ENCODE peak calls at places on chromosomes 4 and X, in five cellular contexts. One of them, this sample, is unnamed. For H3K4me1, the result is how much of the 10 kb centered on the place peaks cover.

GRCh38 chr4:24793219-24794005 is 2.0 kb upstream of the SOD3 start:
- DNase-seq in Panc1: no peak
- DNase-seq in Peyer's patch: no peak
- DNase-seq in uterus: no peak
- DNase-seq in fibroblast of lung: peak
- DNase-seq in this sample: no peak

GRCh38 chr4:148288448-148288847 is 153.8 kb downstream of the NR3C2 start:
- DNase-seq in Panc1: no peak
- DNase-seq in Peyer's patch: no peak
- DNase-seq in uterus: no peak
- DNase-seq in fibroblast of lung: no peak
- DNase-seq in this sample: no peak

GRCh38 chrX:110853610-110854009 is 58.0 kb upstream of the CHRDL1 start:
- DNase-seq in Panc1: no peak
- DNase-seq in Peyer's patch: no peak
- DNase-seq in uterus: no peak
- DNase-seq in fibroblast of lung: peak
- DNase-seq in this sample: peak

GRCh38 chr4:30817489-30817888 is 97.3 kb downstream of the PCDH7 start:
- DNase-seq in Panc1: no peak
- DNase-seq in Peyer's patch: no peak
- DNase-seq in uterus: no peak
- DNase-seq in fibroblast of lung: no peak
- DNase-seq in this sample: no peak

GRCh38 chr4:126271266-126271665 is 956.5 kb downstream of the FAT4 start:
- DNase-seq in Panc1: no peak
- DNase-seq in Peyer's patch: no peak
- DNase-seq in uterus: no peak
- DNase-seq in fibroblast of lung: peak
- DNase-seq in this sample: no peak

GRCh38 chr4:158841540-158841939 is 72.7 kb downstream of the FNIP2 start:
- DNase-seq in Panc1: no peak
- DNase-seq in Peyer's patch: no peak
- DNase-seq in uterus: no peak
- DNase-seq in fibroblast of lung: no peak
- DNase-seq in this sample: no peak

GRCh38 chr4:40924096-40924792 is 174.5 kb downstream of the NSUN7 start:
- DNase-seq in Panc1: peak
- DNase-seq in Peyer's patch: peak
- DNase-seq in uterus: peak
- DNase-seq in fibroblast of lung: peak
- DNase-seq in this sample: no peak

GRCh38 chrX:130097507-130098201 is 12.6 kb downstream of the ELF4 start:
- DNase-seq in Panc1: no peak
- DNase-seq in Peyer's patch: no peak
- DNase-seq in uterus: no peak
- DNase-seq in fibroblast of lung: no peak
- DNase-seq in this sample: no peak

GRCh38 chr4:138510053-138510452 is 267.9 kb upstream of the SLC7A11 start:
- DNase-seq in Panc1: no peak
- DNase-seq in Peyer's patch: no peak
- DNase-seq in uterus: no peak
- DNase-seq in fibroblast of lung: peak
- DNase-seq in this sample: no peak

GRCh38 chr4:53186714-53187358 is 179.0 kb downstream of the SCFD2 start:
- DNase-seq in Panc1: no peak
- DNase-seq in Peyer's patch: no peak
- DNase-seq in uterus: no peak
- DNase-seq in fibroblast of lung: peak
- DNase-seq in this sample: no peak

GRCh38 chrX:47170861-47171692 is 22.6 kb upstream of the UBA1 start:
- DNase-seq in Panc1: no peak
- DNase-seq in Peyer's patch: no peak
- DNase-seq in uterus: peak
- DNase-seq in fibroblast of lung: no peak
- DNase-seq in this sample: no peak

GRCh38 chr4:70931359-70931758 is 29.2 kb downstream of the MOB1B start:
- DNase-seq in Panc1: no peak
- DNase-seq in Peyer's patch: no peak
- DNase-seq in uterus: no peak
- DNase-seq in fibroblast of lung: no peak
- DNase-seq in this sample: no peak

GRCh38 chr4:7244766-7245320 is 52.5 kb downstream of the SORCS2 start:
- DNase-seq in Panc1: no peak
- DNase-seq in Peyer's patch: no peak
- DNase-seq in uterus: no peak
- DNase-seq in fibroblast of lung: no peak
- DNase-seq in this sample: no peak

GRCh38 chr4:37490391-37491347 is 195.5 kb downstream of the RELL1 start:
- DNase-seq in Panc1: no peak
- DNase-seq in Peyer's patch: no peak
- DNase-seq in uterus: no peak
- DNase-seq in fibroblast of lung: no peak
- DNase-seq in this sample: no peak

GRCh38 chr4:26163425-26164362 is 157.1 kb upstream of the RBPJ start:
- DNase-seq in Panc1: no peak
- DNase-seq in Peyer's patch: no peak
- DNase-seq in uterus: no peak
- DNase-seq in fibroblast of lung: no peak
- DNase-seq in this sample: no peak

GRCh38 chr4:148716361-148717063 is 274.3 kb upstream of the NR3C2 start:
- DNase-seq in Panc1: no peak
- DNase-seq in Peyer's patch: no peak
- DNase-seq in uterus: no peak
- DNase-seq in fibroblast of lung: no peak
- DNase-seq in this sample: no peak

GRCh38 chrX:75746891-75747639 is 38.0 kb downstream of the MAGEE2 start:
- DNase-seq in Panc1: no peak
- DNase-seq in Peyer's patch: peak
- DNase-seq in uterus: peak
- DNase-seq in fibroblast of lung: peak
- DNase-seq in this sample: no peak

GRCh38 chr4:143410015-143410414 is 73.3 kb downstream of the GAB1 start:
- DNase-seq in Panc1: no peak
- DNase-seq in Peyer's patch: no peak
- DNase-seq in uterus: no peak
- DNase-seq in fibroblast of lung: no peak
- DNase-seq in this sample: no peak
- H3K4me1 ChIP-seq in Panc1: under half
- H3K4me1 ChIP-seq in Peyer's patch: under half
- H3K4me1 ChIP-seq in uterus: under half
- H3K4me1 ChIP-seq in fibroblast of lung: under half
- H3K4me1 ChIP-seq in this sample: under half

GRCh38 chr4:91118597-91118996 is 991.4 kb downstream of the CCSER1 start:
- DNase-seq in Panc1: no peak
- DNase-seq in Peyer's patch: no peak
- DNase-seq in uterus: no peak
- DNase-seq in fibroblast of lung: no peak
- DNase-seq in this sample: no peak

GRCh38 chr4:91111556-91111955 is 984.4 kb downstream of the CCSER1 start:
- DNase-seq in Panc1: no peak
- DNase-seq in Peyer's patch: no peak
- DNase-seq in uterus: no peak
- DNase-seq in fibroblast of lung: no peak
- DNase-seq in this sample: no peak

GRCh38 chr4:91116861-91117260 is 989.7 kb downstream of the CCSER1 start:
- DNase-seq in Panc1: no peak
- DNase-seq in Peyer's patch: no peak
- DNase-seq in uterus: no peak
- DNase-seq in fibroblast of lung: peak
- DNase-seq in this sample: no peak

GRCh38 chr4:91113130-91113706 is 986.0 kb downstream of the CCSER1 start:
- DNase-seq in Panc1: peak
- DNase-seq in Peyer's patch: no peak
- DNase-seq in uterus: no peak
- DNase-seq in fibroblast of lung: peak
- DNase-seq in this sample: no peak

DNA sequence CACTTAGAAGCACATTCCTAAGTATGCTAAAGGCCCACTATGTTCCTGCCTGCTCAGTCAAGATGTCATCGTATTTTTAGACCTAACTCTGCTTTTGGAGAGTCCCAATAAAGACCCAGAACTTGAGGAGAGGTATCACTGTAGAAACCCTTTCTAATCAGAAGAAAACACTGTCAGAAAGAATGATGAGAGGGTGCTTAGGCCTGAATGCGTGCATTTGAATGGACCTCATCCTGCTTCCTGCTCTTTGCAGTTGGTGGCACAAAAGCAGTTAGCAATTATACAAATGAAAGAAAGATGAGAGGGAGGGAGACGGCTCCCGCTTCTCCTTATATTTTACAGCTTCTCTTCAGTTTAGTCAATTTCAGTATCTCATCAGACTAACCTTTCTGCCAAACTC is 987.2 kb downstream of the CCSER1 start:
- DNase-seq in Panc1: no peak
- DNase-seq in Peyer's patch: no peak
- DNase-seq in uterus: no peak
- DNase-seq in fibroblast of lung: no peak
- DNase-seq in this sample: no peak
- H3K27ac ChIP-seq in Panc1: no peak
- H3K27ac ChIP-seq in Peyer's patch: no peak
- H3K27ac ChIP-seq in uterus: no peak
- H3K27ac ChIP-seq in fibroblast of lung: no peak
- H3K27ac ChIP-seq in this sample: no peak

GRCh38 chrX:41003501-41004286 is 81.6 kb upstream of the USP9X start:
- DNase-seq in Panc1: no peak
- DNase-seq in Peyer's patch: no peak
- DNase-seq in uterus: no peak
- DNase-seq in fibroblast of lung: no peak
- DNase-seq in this sample: no peak

GRCh38 chrX:41001327-41001726 is 83.9 kb upstream of the USP9X start:
- DNase-seq in Panc1: no peak
- DNase-seq in Peyer's patch: no peak
- DNase-seq in uterus: no peak
- DNase-seq in fibroblast of lung: no peak
- DNase-seq in this sample: no peak

GRCh38 chrX:41002021-41002420 is 83.2 kb upstream of the USP9X start:
- DNase-seq in Panc1: no peak
- DNase-seq in Peyer's patch: no peak
- DNase-seq in uterus: no peak
- DNase-seq in fibroblast of lung: no peak
- DNase-seq in this sample: no peak

GRCh38 chrX:41009816-41010187 is 75.4 kb upstream of the USP9X start:
- DNase-seq in Panc1: no peak
- DNase-seq in Peyer's patch: no peak
- DNase-seq in uterus: no peak
- DNase-seq in fibroblast of lung: no peak
- DNase-seq in this sample: no peak

DNA sequence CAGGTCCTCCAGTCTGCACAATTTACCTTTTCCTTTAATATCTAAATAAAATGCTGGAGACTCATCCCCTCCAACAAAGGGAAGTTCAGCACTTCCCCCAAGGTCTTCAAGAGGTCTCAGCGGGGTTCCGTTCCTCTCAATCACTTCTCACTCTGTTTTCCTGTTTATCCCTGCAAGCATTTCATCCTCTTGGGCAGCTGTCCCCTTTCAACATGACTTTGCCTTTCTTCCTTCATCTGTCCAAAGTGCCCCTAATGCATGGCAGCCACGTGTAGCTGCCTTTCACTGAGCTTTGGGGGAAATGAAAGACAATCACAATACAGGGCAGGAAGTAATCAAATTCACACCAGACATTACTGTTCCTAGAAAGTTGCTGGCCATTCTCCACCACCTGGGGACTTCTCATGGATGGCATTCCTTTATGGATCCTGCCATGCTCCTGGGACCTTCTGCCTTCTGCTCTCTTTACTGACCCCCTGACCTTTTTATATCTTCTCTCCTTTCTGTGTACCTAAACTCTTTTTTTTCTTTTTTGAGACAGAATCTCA is 79.7 kb upstream of the USP9X start:
- DNase-seq in Panc1: no peak
- DNase-seq in Peyer's patch: no peak
- DNase-seq in uterus: no peak
- DNase-seq in fibroblast of lung: no peak
- DNase-seq in this sample: no peak
- H3K4me1 ChIP-seq in Panc1: under half
- H3K4me1 ChIP-seq in Peyer's patch: under half
- H3K4me1 ChIP-seq in uterus: under half
- H3K4me1 ChIP-seq in fibroblast of lung: under half
- H3K4me1 ChIP-seq in this sample: under half

DNA sequence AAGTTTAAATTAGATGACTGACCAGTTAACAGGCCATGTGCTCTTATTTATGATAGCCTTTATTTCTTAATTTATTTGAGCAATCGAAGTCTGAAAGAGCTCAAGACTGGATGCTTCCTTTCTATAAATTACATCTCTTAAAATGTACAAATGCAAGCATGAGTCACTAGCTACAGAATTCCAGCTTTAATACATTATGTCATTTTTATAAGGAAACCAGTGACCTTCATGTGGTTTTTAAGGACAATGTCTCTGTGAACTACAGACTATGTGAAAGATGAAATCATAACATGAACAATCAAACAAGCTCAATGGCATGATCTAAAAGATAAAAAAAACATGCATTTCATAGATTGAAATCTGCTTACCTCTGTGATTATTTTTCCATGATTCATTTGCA is 15.4 kb downstream of the HTR2C start:
- DNase-seq in Panc1: no peak
- DNase-seq in Peyer's patch: no peak
- DNase-seq in uterus: no peak
- DNase-seq in fibroblast of lung: peak
- DNase-seq in this sample: no peak
- H3K27ac ChIP-seq in Panc1: no peak
- H3K27ac ChIP-seq in Peyer's patch: no peak
- H3K27ac ChIP-seq in uterus: no peak
- H3K27ac ChIP-seq in fibroblast of lung: no peak
- H3K27ac ChIP-seq in this sample: no peak

GRCh38 chr4:16113741-16114140 is 29.9 kb upstream of the PROM1 start:
- DNase-seq in Panc1: no peak
- DNase-seq in Peyer's patch: no peak
- DNase-seq in uterus: no peak
- DNase-seq in fibroblast of lung: no peak
- DNase-seq in this sample: no peak
- H3K4me1 ChIP-seq in Panc1: under half
- H3K4me1 ChIP-seq in Peyer's patch: under half
- H3K4me1 ChIP-seq in uterus: under half
- H3K4me1 ChIP-seq in fibroblast of lung: under half
- H3K4me1 ChIP-seq in this sample: under half

GRCh38 chrX:134174273-134174660 is 62.7 kb upstream of the CCDC160 start:
- DNase-seq in Panc1: no peak
- DNase-seq in Peyer's patch: no peak
- DNase-seq in uterus: no peak
- DNase-seq in fibroblast of lung: no peak
- DNase-seq in this sample: no peak
- H3K27ac ChIP-seq in Panc1: no peak
- H3K27ac ChIP-seq in Peyer's patch: no peak
- H3K27ac ChIP-seq in uterus: no peak
- H3K27ac ChIP-seq in fibroblast of lung: no peak
- H3K27ac ChIP-seq in this sample: no peak

This sample was measured in SJSA1.